ENCODE peak calls at places on chromosomes 12 and 14, in four cellular contexts. One of them, this sample, is unnamed.

GRCh38 chr14:93085916-93086315 is 29.8 kb downstream of the ITPK1 start:
- DNase-seq in HepG2: no peak
- DNase-seq in HCT116: no peak
- DNase-seq in K562: no peak
- DNase-seq in this sample: no peak

GRCh38 chr12:123441523-123442164 is 5.2 kb upstream of the RILPL2 start:
- DNase-seq in HepG2: no peak
- DNase-seq in HCT116: no peak
- DNase-seq in K562: no peak
- DNase-seq in this sample: no peak

GRCh38 chr12:120997448-120997847 is 18.8 kb downstream of the C12orf43 start:
- DNase-seq in HepG2: no peak
- DNase-seq in HCT116: no peak
- DNase-seq in K562: no peak
- DNase-seq in this sample: no peak

GRCh38 chr12:74539765-74540526 is 2.3 kb downstream of the ATXN7L3B start:
- DNase-seq in HepG2: no peak
- DNase-seq in HCT116: no peak
- DNase-seq in K562: peak; percentile 11
- DNase-seq in this sample: no peak

GRCh38 chr12:106883421-106883820 is 72.3 kb upstream of the TMEM263 start:
- DNase-seq in HepG2: no peak
- DNase-seq in HCT116: no peak
- DNase-seq in K562: no peak
- DNase-seq in this sample: no peak

GRCh38 chr14:101134161-101134631 is 230.7 kb upstream of the RTL1 start:
- DNase-seq in HepG2: no peak
- DNase-seq in HCT116: no peak
- DNase-seq in K562: no peak
- DNase-seq in this sample: no peak

GRCh38 chr12:64609543-64610091 is 678 bp upstream of the RASSF3 start:
- DNase-seq in HepG2: no peak
- DNase-seq in HCT116: no peak
- DNase-seq in K562: no peak
- DNase-seq in this sample: no peak

GRCh38 chr12:96698965-96699364 is 208.1 kb upstream of the NEDD1 start:
- DNase-seq in HepG2: no peak
- DNase-seq in HCT116: no peak
- DNase-seq in K562: no peak
- DNase-seq in this sample: no peak

GRCh38 chr12:49633703-49634311 is 10.4 kb downstream of the PRPF40B start:
- DNase-seq in HepG2: no peak
- DNase-seq in HCT116: no peak
- DNase-seq in K562: no peak
- DNase-seq in this sample: no peak

GRCh38 chr12:122997343-122998250 is 17.1 kb downstream of the ARL6IP4 start:
- DNase-seq in HepG2: no peak
- DNase-seq in HCT116: no peak
- DNase-seq in K562: no peak
- DNase-seq in this sample: no peak

GRCh38 chr12:28180791-28181190 is 9.5 kb upstream of the CCDC91 start:
- DNase-seq in HepG2: no peak
- DNase-seq in HCT116: no peak
- DNase-seq in K562: no peak
- DNase-seq in this sample: no peak

GRCh38 chr12:45989277-45989856 is 1.0 kb downstream of the SCAF11 start:
- DNase-seq in HepG2: no peak
- DNase-seq in HCT116: peak; percentile 28
- DNase-seq in K562: no peak
- DNase-seq in this sample: no peak

GRCh38 chr12:29025936-29026335 is 123.1 kb upstream of the FAR2 start:
- DNase-seq in HepG2: no peak
- DNase-seq in HCT116: no peak
- DNase-seq in K562: no peak
- DNase-seq in this sample: no peak

GRCh38 chr14:52888839-52889838 is 61.7 kb downstream of the FERMT2 start:
- DNase-seq in HepG2: no peak
- DNase-seq in HCT116: no peak
- DNase-seq in K562: no peak
- DNase-seq in this sample: no peak

GRCh38 chr14:65044596-65044959 is 57.7 kb downstream of the MAX start:
- DNase-seq in HepG2: no peak
- DNase-seq in HCT116: no peak
- DNase-seq in K562: peak; percentile 23
- DNase-seq in this sample: no peak

GRCh38 chr12:44750468-44750867 is 125.6 kb downstream of the NELL2 start:
- DNase-seq in HepG2: no peak
- DNase-seq in HCT116: no peak
- DNase-seq in K562: no peak
- DNase-seq in this sample: no peak

GRCh38 chr12:93785262-93786010 is 108.3 kb downstream of the CRADD start:
- DNase-seq in HepG2: peak; percentile 63
- DNase-seq in HCT116: peak; percentile 85
- DNase-seq in K562: peak; percentile 55
- DNase-seq in this sample: peak; percentile 79

GRCh38 chr14:101183376-101184103 is 280.0 kb upstream of the RTL1 start:
- DNase-seq in HepG2: peak; percentile 36
- DNase-seq in HCT116: no peak
- DNase-seq in K562: peak; percentile 44
- DNase-seq in this sample: no peak

GRCh38 chr14:29806124-29806517 is 121.5 kb downstream of the PRKD1 start:
- DNase-seq in HepG2: no peak
- DNase-seq in HCT116: no peak
- DNase-seq in K562: no peak
- DNase-seq in this sample: no peak

GRCh38 chr14:83827383-83827782 is 1702.6 kb upstream of the FLRT2 start:
- DNase-seq in HepG2: no peak
- DNase-seq in HCT116: no peak
- DNase-seq in K562: no peak
- DNase-seq in this sample: no peak

GRCh38 chr14:39430762-39431415 is 1.3 kb downstream of the FBXO33 start:
- DNase-seq in HepG2: peak; percentile 38
- DNase-seq in HCT116: no peak
- DNase-seq in K562: no peak
- DNase-seq in this sample: no peak

GRCh38 chr12:121166356-121166755 is 33.7 kb downstream of the P2RX7 start:
- DNase-seq in HepG2: no peak
- DNase-seq in HCT116: no peak
- DNase-seq in K562: no peak
- DNase-seq in this sample: no peak

GRCh38 chr14:24861083-24861630 is 188.8 kb downstream of the STXBP6 start:
- DNase-seq in HepG2: peak; percentile 43
- DNase-seq in HCT116: no peak
- DNase-seq in K562: no peak
- DNase-seq in this sample: no peak

GRCh38 chr12:538731-539539 is 79.2 kb downstream of the B4GALNT3 start:
- DNase-seq in HepG2: no peak
- DNase-seq in HCT116: peak; percentile 45
- DNase-seq in K562: no peak
- DNase-seq in this sample: no peak

DNA sequence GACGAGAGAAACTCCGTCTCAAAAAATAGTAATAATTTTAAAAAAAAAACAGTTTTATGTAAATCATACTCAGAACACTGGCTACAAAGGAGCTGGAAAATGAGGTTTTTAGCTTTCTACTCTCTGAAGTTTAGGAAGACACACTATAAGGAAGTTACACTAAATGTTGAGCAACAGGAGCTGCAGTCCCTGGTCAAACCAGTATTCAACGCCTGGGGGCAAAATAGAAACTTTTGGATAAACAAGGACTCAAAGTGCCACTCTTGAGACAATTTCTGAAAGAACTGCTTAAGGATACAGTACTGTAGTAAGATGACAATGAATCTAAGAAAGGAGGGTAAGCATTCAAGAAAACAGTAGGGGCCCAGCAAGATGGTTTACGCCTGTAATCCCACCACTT is 29.3 kb downstream of the ACTR6 start:
- DNase-seq in HepG2: no peak
- DNase-seq in HCT116: no peak
- DNase-seq in K562: no peak
- DNase-seq in this sample: no peak
- TF ChIP-seq TCF7L2 in HepG2: no peak
- TF ChIP-seq TCF7L2 in HCT116: no peak
- TF ChIP-seq TCF7L2 in K562: no peak
- TF ChIP-seq TCF7L2 in this sample: no peak

DNA sequence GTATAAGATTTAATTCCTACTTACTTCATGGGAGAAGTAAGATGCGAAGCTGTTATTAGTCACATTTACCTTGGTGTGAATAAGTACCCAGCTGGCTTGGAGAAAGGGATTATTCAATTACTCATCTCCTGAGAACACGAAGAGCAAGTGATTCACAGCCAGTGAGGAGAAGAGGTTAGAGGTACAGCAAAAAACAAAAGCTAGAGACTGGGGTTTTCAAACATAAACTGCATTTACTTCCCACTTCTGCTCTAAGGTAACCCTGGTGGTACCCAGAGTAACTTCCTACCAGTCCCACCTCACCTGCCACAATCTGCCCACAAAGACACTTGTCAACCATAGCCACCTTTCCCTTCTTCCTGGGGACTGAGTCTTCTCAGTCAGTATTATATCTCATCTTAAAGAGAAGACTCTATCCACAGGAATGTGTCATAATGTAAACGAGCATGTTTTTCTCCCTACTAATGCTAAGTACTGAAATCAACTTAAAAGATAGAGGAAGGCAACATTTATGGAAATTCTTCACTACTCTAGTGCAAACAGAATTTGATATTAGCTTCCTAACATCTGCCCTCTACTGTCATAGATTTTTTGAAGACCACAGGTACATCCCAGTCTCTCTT is 6.0 kb upstream of the IL22 start:
- DNase-seq in HepG2: no peak
- DNase-seq in HCT116: no peak
- DNase-seq in K562: no peak
- DNase-seq in this sample: peak; percentile 43
- TF ChIP-seq TCF7L2 in HepG2: no peak
- TF ChIP-seq TCF7L2 in HCT116: no peak
- TF ChIP-seq TCF7L2 in K562: no peak
- TF ChIP-seq TCF7L2 in this sample: no peak

GRCh38 chr12:102022286-102022685 is 39.5 kb downstream of the WASHC3 start:
- DNase-seq in HepG2: no peak
- DNase-seq in HCT116: no peak
- DNase-seq in K562: no peak
- DNase-seq in this sample: no peak
- TF ChIP-seq TCF7L2 in HepG2: no peak
- TF ChIP-seq TCF7L2 in HCT116: no peak
- TF ChIP-seq TCF7L2 in K562: no peak
- TF ChIP-seq TCF7L2 in this sample: no peak

GRCh38 chr12:89919241-89919906 is 210.7 kb upstream of the ATP2B1 start:
- DNase-seq in HepG2: no peak
- DNase-seq in HCT116: no peak
- DNase-seq in K562: no peak
- DNase-seq in this sample: no peak
- TF ChIP-seq TCF7L2 in HepG2: no peak
- TF ChIP-seq TCF7L2 in HCT116: no peak
- TF ChIP-seq TCF7L2 in K562: no peak
- TF ChIP-seq TCF7L2 in this sample: no peak

GRCh38 chr14:66388516-66388915 is 97.7 kb upstream of the CCDC196 start:
- DNase-seq in HepG2: no peak
- DNase-seq in HCT116: no peak
- DNase-seq in K562: no peak
- DNase-seq in this sample: no peak
- TF ChIP-seq TCF7L2 in HepG2: no peak
- TF ChIP-seq TCF7L2 in HCT116: no peak
- TF ChIP-seq TCF7L2 in K562: no peak
- TF ChIP-seq TCF7L2 in this sample: no peak

GRCh38 chr12:131774576-131774975 is 53.6 kb upstream of the MMP17 start:
- DNase-seq in HepG2: no peak
- DNase-seq in HCT116: no peak
- DNase-seq in K562: no peak
- DNase-seq in this sample: no peak

GRCh38 chr12:131775124-131775903 is 52.9 kb upstream of the MMP17 start:
- DNase-seq in HepG2: no peak
- DNase-seq in HCT116: no peak
- DNase-seq in K562: no peak
- DNase-seq in this sample: no peak

GRCh38 chr12:131770120-131770519 is 58.1 kb upstream of the MMP17 start:
- DNase-seq in HepG2: no peak
- DNase-seq in HCT116: no peak
- DNase-seq in K562: no peak
- DNase-seq in this sample: no peak

GRCh38 chr12:131775904-131776889 is 52.0 kb upstream of the MMP17 start:
- DNase-seq in HepG2: no peak
- DNase-seq in HCT116: no peak
- DNase-seq in K562: no peak
- DNase-seq in this sample: no peak

DNA sequence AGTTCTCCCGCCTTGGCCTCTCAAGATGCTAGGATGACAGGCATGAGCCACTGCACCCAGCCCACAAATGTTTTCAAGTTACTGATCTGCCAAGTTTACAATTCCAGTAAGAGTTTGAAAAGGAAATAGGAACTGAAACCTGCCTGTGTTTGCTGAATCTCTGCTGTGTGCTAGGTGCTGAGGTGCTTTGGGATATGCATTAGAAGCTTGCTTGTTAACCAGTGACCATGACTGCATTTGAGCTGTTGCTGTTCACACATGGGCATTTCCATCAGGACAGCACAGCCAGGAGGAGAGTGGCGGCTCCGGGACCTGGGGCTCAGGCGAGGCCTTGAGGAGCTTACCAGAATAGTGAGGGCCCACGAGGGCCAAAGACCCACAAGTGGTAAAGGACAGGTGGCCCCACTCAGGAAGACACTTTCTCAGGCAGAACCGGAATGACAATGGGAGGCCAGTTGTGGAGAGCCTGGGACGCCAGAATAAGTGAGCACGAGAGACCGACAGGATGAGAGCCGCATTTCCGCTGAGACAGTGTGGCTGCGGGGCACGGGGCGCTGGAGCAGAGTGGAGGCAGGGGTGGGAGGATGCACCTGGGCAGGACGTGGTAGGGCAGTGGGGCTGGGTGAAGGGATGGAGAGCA is 54.5 kb upstream of the MMP17 start:
- DNase-seq in HepG2: no peak
- DNase-seq in HCT116: no peak
- DNase-seq in K562: no peak
- DNase-seq in this sample: no peak
- TF ChIP-seq TCF7L2 in HepG2: no peak
- TF ChIP-seq TCF7L2 in HCT116: no peak
- TF ChIP-seq TCF7L2 in K562: no peak
- TF ChIP-seq TCF7L2 in this sample: no peak

This sample was measured in Panc1.